ENCODE peak calls at places on chromosomes 2 and 18, in seven cellular contexts. U is stimulated activated CD4-positive, alpha-beta T cell treated with anti-CD3 and anti-CD28 coated beads, Interleukin-15, amount 100 ng/mL, for 24 hours; L is T follicular helper cell; S is Calu3; O is stimulated activated CD8-positive, alpha-beta memory T cell treated with anti-CD3 and anti-CD28 coated beads, Interleukin-7, amount 100 ng/mL, for 24 hours; F is cardiac muscle cell; Y is putamen. Z is an unnamed sample.

GRCh38 chr2:195633974-195634373 is 23.1 kb upstream of the SLC39A10 start:
- DNase-seq in U (no peak), L (no peak), S (no peak), O (no peak), F (no peak), Y (no peak), Z (no peak)

GRCh38 chr18:74243127-74243526 is 48.6 kb downstream of the CYB5A start:
- DNase-seq in U (no peak), L (no peak), S (no peak), O (no peak), F (no peak), Y (no peak), Z (no peak)

GRCh38 chr2:33142874-33143273 is 196.1 kb downstream of the LTBP1 start:
- DNase-seq in U (no peak), L (no peak), S (no peak), O (no peak), F (no peak), Y (peak; percentile 14), Z (no peak)

GRCh38 chr2:8634466-8635172 is 47.2 kb upstream of the ID2 start:
- DNase-seq in U (no peak), L (no peak), S (no peak), O (no peak), F (no peak), Y (no peak), Z (no peak)

GRCh38 chr2:68832161-68832869 is 38.9 kb downstream of the BMP10 start:
- DNase-seq in U (peak; percentile 65), L (no peak), S (peak; percentile 71), O (no peak), F (peak; percentile 13), Y (peak; percentile 39), Z (no peak)

GRCh38 chr2:26298638-26299393 is 47.1 kb upstream of the SELENOI start:
- DNase-seq in U (peak; percentile 42), L (peak; percentile 18), S (no peak), O (no peak), F (peak; percentile 30), Y (no peak), Z (no peak)

GRCh38 chr2:142974288-142975024 is 97.0 kb downstream of the KYNU start:
- DNase-seq in U (no peak), L (no peak), S (peak; percentile 54), O (no peak), F (no peak), Y (no peak), Z (no peak)

GRCh38 chr18:3397031-3397750 is 52.8 kb upstream of the TGIF1 start:
- DNase-seq in U (no peak), L (no peak), S (no peak), O (no peak), F (no peak), Y (peak; percentile 92), Z (no peak)

GRCh38 chr2:28665041-28665704 is 86.5 kb upstream of the PPP1CB start:
- DNase-seq in U (no peak), L (no peak), S (no peak), O (no peak), F (no peak), Y (no peak), Z (no peak)

GRCh38 chr2:75462714-75463113 is 98.0 kb downstream of the EVA1A start:
- DNase-seq in U (no peak), L (no peak), S (no peak), O (no peak), F (no peak), Y (no peak), Z (no peak)

GRCh38 chr2:158734442-158734841 is 60.7 kb upstream of the DAPL1 start:
- DNase-seq in U (no peak), L (no peak), S (no peak), O (no peak), F (no peak), Y (no peak), Z (no peak)

GRCh38 chr2:70552501-70553333 is 909 bp downstream of the TGFA start:
- DNase-seq in U (peak; percentile 17), L (no peak), S (peak; percentile 54), O (no peak), F (peak; percentile 18), Y (no peak), Z (no peak)

GRCh38 chr2:9703701-9704221 is 73.0 kb upstream of the YWHAQ start:
- DNase-seq in U (no peak), L (no peak), S (peak; percentile 64), O (no peak), F (no peak), Y (no peak), Z (peak; percentile 64)

GRCh38 chr2:57217013-57217412 is 829.6 kb upstream of the VRK2 start:
- DNase-seq in U (no peak), L (no peak), S (no peak), O (no peak), F (no peak), Y (no peak), Z (no peak)

GRCh38 chr18:56245856-56246575 is 392.4 kb downstream of the TXNL1 start:
- DNase-seq in U (no peak), L (no peak), S (no peak), O (no peak), F (no peak), Y (no peak), Z (no peak)

GRCh38 chr2:228522276-228522675 is 340.8 kb upstream of the SPHKAP start:
- DNase-seq in U (no peak), L (no peak), S (no peak), O (no peak), F (no peak), Y (no peak), Z (no peak)

GRCh38 chr2:147541314-147541713 is 303.5 kb upstream of the ACVR2A start:
- DNase-seq in U (no peak), L (no peak), S (no peak), O (no peak), F (no peak), Y (no peak), Z (no peak)

Z was measured in HuH-7.